ENCODE peak calls at places on chromosome 22, in four cellular contexts. U is GM12878, J is HepG2, R is K562. B is an unnamed sample.

GRCh38 chr22:20433191-20433590 is 4.4 kb downstream of the SCARF2 start:
- DNase-seq in U (no peak), J (no peak), R (no peak), B (no peak)

GRCh38 chr22:48744283-48744641 is 1083.4 kb downstream of the BRD1 start:
- DNase-seq in U (no peak), J (no peak), R (no peak), B (no peak)

GRCh38 chr22:34278121-34278520 is 357.8 kb upstream of the LARGE1 start:
- DNase-seq in U (no peak), J (no peak), R (no peak), B (no peak)

GRCh38 chr22:26942301-26942927 is 285.0 kb downstream of the MIAT start:
- DNase-seq in U (no peak), J (no peak), R (no peak), B (no peak)

GRCh38 chr22:40401532-40401931 is 31.1 kb downstream of the SGSM3 start:
- DNase-seq in U (no peak), J (no peak), R (no peak), B (no peak)

GRCh38 chr22:46799626-46800025 is 37.2 kb downstream of the TBC1D22A start:
- DNase-seq in U (no peak), J (no peak), R (no peak), B (no peak)

GRCh38 chr22:48690583-48691317 is 1136.9 kb downstream of the BRD1 start:
- DNase-seq in U (no peak), J (no peak), R (no peak), B (no peak)

GRCh38 chr22:45164217-45165123 is 745 bp downstream of the NUP50 start:
- DNase-seq in U (no peak), J (no peak), R (peak; percentile 64), B (peak; percentile 30)

GRCh38 chr22:35634981-35635540 is 13.2 kb upstream of the APOL6 start:
- DNase-seq in U (no peak), J (no peak), R (peak; percentile 42), B (no peak)

GRCh38 chr22:25485626-25486545 is 78.6 kb upstream of the GRK3 start:
- DNase-seq in U (peak; percentile 47), J (no peak), R (no peak), B (no peak)

GRCh38 chr22:19800761-19801244 is 40.2 kb downstream of the TBX1 start:
- DNase-seq in U (no peak), J (peak; percentile 34), R (no peak), B (peak; percentile 29)

GRCh38 chr22:44567846-44568493 is 69.9 kb upstream of the RTL6 start:
- DNase-seq in U (no peak), J (peak; percentile 45), R (no peak), B (peak; percentile 27)

GRCh38 chr22:21677606-21678443 is 12.0 kb downstream of the PPIL2 start:
- DNase-seq in U (no peak), J (peak; percentile 91), R (no peak), B (no peak)

GRCh38 chr22:21755855-21756284 is 20.3 kb upstream of the YPEL1 start:
- DNase-seq in U (peak; percentile 57), J (peak; percentile 18), R (peak; percentile 98), B (peak; percentile 49)

GRCh38 chr22:36397081-36397766 is 9.5 kb upstream of the MYH9 start:
- DNase-seq in U (no peak), J (peak; percentile 80), R (no peak), B (no peak)

GRCh38 chr22:46511391-46512370 is 25.7 kb downstream of the CELSR1 start:
- DNase-seq in U (no peak), J (no peak), R (no peak), B (no peak)

GRCh38 chr22:24405631-24406321 is 21.6 kb upstream of the ADORA2A start:
- DNase-seq in U (no peak), J (no peak), R (no peak), B (no peak)

GRCh38 chr22:23253475-23254055 is 73.3 kb downstream of the BCR start:
- DNase-seq in U (no peak), J (no peak), R (no peak), B (no peak)

GRCh38 chr22:45478108-45478771 is 24.4 kb upstream of the FBLN1 start:
- DNase-seq in U (no peak), J (peak; percentile 77), R (no peak), B (no peak)

GRCh38 chr22:23772315-23773246 is at the start of gene MMP11:
- DNase-seq in U (no peak), J (no peak), R (peak; percentile 83), B (no peak)

GRCh38 chr22:50739279-50739691 is 1.3 kb downstream of the ACR start:
- DNase-seq in U (no peak), J (no peak), R (no peak), B (no peak)

GRCh38 chr22:33328789-33329296 is 270.7 kb upstream of the SYN3 start:
- DNase-seq in U (no peak), J (peak; percentile 55), R (no peak), B (no peak)

GRCh38 chr22:42905702-42906183 is 48.7 kb upstream of the ARFGAP3 start:
- DNase-seq in U (no peak), J (no peak), R (no peak), B (peak; percentile 61)

GRCh38 chr22:38748487-38749136 is 7.2 kb downstream of the SUN2 start:
- DNase-seq in U (no peak), J (no peak), R (no peak), B (no peak)
- TF ChIP-seq POLR2AphosphoS5 in U (no peak), J (no peak), R (no peak), B (no peak)

GRCh38 chr22:37990862-37991261 is 6.5 kb upstream of the SOX10 start:
- DNase-seq in U (no peak), J (no peak), R (no peak), B (no peak)
- TF ChIP-seq MYC in U (no peak), J (no peak), R (no peak), B (no peak)

GRCh38 chr22:28674121-28674563 is 5.5 kb downstream of the TTC28 start:
- DNase-seq in U (peak; percentile 40), J (no peak), R (no peak), B (no peak)
- TF ChIP-seq POLR2AphosphoS5 in U (no peak), J (no peak), R (no peak), B (no peak)

GRCh38 chr22:30192427-30192826 is 54.1 kb downstream of the LIF start:
- DNase-seq in U (no peak), J (no peak), R (no peak), B (peak; percentile 47)
- TF ChIP-seq MYC in U (no peak), J (no peak), R (no peak), B (no peak)

B was measured in endothelial cell of umbilical vein.